ENCODE peak calls at places on chromosomes 11 and 22, in six cellular contexts. W, B, J, R, I and U are unnamed samples.

GRCh38 chr22:45612451-45612901 is 59.2 kb upstream of the ATXN10 start:
- DNase-seq in W (no peak), B (peak; percentile 65), J (no peak), I (no peak), R (no peak), U (no peak)

GRCh38 chr22:48663297-48663696 is 1164.4 kb downstream of the BRD1 start:
- DNase-seq in B (no peak), I (no peak), J (no peak), R (no peak), W (peak; percentile 54), U (no peak)

GRCh38 chr11:55342901-55343300 is at the start of gene OR4A16:
- DNase-seq in J (no peak), I (no peak), W (no peak), B (no peak), R (no peak), U (no peak)

GRCh38 chr22:47174096-47174495 is 411.6 kb downstream of the TBC1D22A start:
- DNase-seq in W (no peak), J (no peak), R (no peak), B (peak; percentile 56), I (no peak), U (no peak)

GRCh38 chr22:38835888-38836301 is 7.9 kb downstream of the NPTXR start:
- DNase-seq in J (no peak), R (no peak), W (no peak), B (no peak), I (no peak), U (no peak)

GRCh38 chr22:44337658-44338004 is 24.9 kb upstream of the SHISAL1 start:
- DNase-seq in I (peak; percentile 47), R (no peak), J (no peak), W (peak; percentile 33), B (no peak), U (peak; percentile 68)

GRCh38 chr22:28231423-28231822 is 312.4 kb upstream of the PITPNB start:
- DNase-seq in I (peak; percentile 56), R (no peak), B (no peak), W (no peak), J (no peak), U (no peak)

GRCh38 chr11:35554491-35555237 is 29.2 kb upstream of the PAMR1 start:
- DNase-seq in R (no peak), I (no peak), B (no peak), J (no peak), W (peak; percentile 8), U (no peak)

GRCh38 chr11:77401486-77402217 is 72.2 kb downstream of the PAK1 start:
- DNase-seq in W (no peak), B (no peak), I (no peak), R (no peak), J (peak; percentile 79), U (no peak)

GRCh38 chr11:7575841-7576451 is 62.1 kb downstream of the PPFIBP2 start:
- DNase-seq in B (no peak), J (no peak), W (peak; percentile 56), R (peak; percentile 68), I (no peak), U (no peak)

GRCh38 chr11:68036141-68036716 is 2.6 kb upstream of the TCIRG1 start:
- DNase-seq in B (peak; percentile 87), I (no peak), J (no peak), R (no peak), W (no peak), U (no peak)

GRCh38 chr11:86923993-86924766 is 31.0 kb downstream of the FZD4 start:
- DNase-seq in I (peak; percentile 49), W (no peak), R (no peak), J (no peak), B (no peak), U (no peak)

GRCh38 chr11:34262601-34263081 is 95.2 kb downstream of the ABTB2 start:
- DNase-seq in B (no peak), R (no peak), J (no peak), W (no peak), I (no peak), U (no peak)

GRCh38 chr11:128701936-128702335 is 8.1 kb downstream of the FLI1 start:
- DNase-seq in W (no peak), I (no peak), B (no peak), R (no peak), J (no peak), U (no peak)

GRCh38 chr11:83007909-83008580 is 63.7 kb downstream of the RAB30 start:
- DNase-seq in R (no peak), I (peak; percentile 59), W (no peak), B (peak; percentile 67), J (no peak), U (peak; percentile 12)

GRCh38 chr22:50459016-50459415 is 15.8 kb downstream of the SBF1 start:
- DNase-seq in R (no peak), I (no peak), B (no peak), J (no peak), W (no peak), U (no peak)

GRCh38 chr11:5291207-5291838 is 10.4 kb downstream of the OR51B4 start:
- DNase-seq in J (no peak), W (peak; percentile 73), B (no peak), I (peak; percentile 23), R (no peak), U (no peak)

GRCh38 chr11:118202599-118203422 is 22.0 kb downstream of the JAML start:
- DNase-seq in B (no peak), W (no peak), I (no peak), J (no peak), R (peak; percentile 80), U (no peak)

GRCh38 chr11:132519226-132519860 is 1013.0 kb downstream of the OPCML start:
- DNase-seq in I (no peak), B (no peak), J (no peak), R (no peak), W (no peak), U (no peak)

GRCh38 chr11:113202431-113202830 is 112.0 kb upstream of the TTC12 start:
- DNase-seq in W (peak; percentile 52), J (no peak), R (no peak), B (no peak), I (no peak), U (no peak)

GRCh38 chr11:119114351-119114750 is 7.0 kb upstream of the HINFP start:
- DNase-seq in J (no peak), W (no peak), R (no peak), I (no peak), B (no peak), U (no peak)

GRCh38 chr11:59204736-59205135 is 8.0 kb downstream of the MPEG1 start:
- DNase-seq in B (no peak), R (no peak), I (no peak), W (no peak), J (no peak), U (no peak)

GRCh38 chr11:58068640-58069039 is 37.9 kb downstream of the OR6Q1 start:
- DNase-seq in R (no peak), B (no peak), I (no peak), W (no peak), J (no peak), U (no peak)

GRCh38 chr11:114058026-114058706 is 1.3 kb upstream of the ZBTB16 start:
- DNase-seq in I (peak; percentile 57), J (no peak), B (peak; percentile 82), R (no peak), W (no peak), U (no peak)

GRCh38 chr11:79480864-79481263 is 40.0 kb upstream of the TENM4 start:
- DNase-seq in W (no peak), B (no peak), R (no peak), I (no peak), J (no peak), U (no peak)

GRCh38 chr22:31707519-31707918 is 42.4 kb downstream of the PRR14L start:
- DNase-seq in I (no peak), R (no peak), J (no peak), W (no peak), B (no peak), U (no peak)

GRCh38 chr11:62708423-62709261 is 1.2 kb downstream of the GNG3 start:
- DNase-seq in I (no peak), W (no peak), B (peak; percentile 74), J (peak; percentile 71), R (peak; percentile 64), U (no peak)

GRCh38 chr11:47980907-47981621 is 705 bp downstream of the PTPRJ start:
- DNase-seq in W (peak; percentile 34), R (peak; percentile 76), J (no peak), B (peak; percentile 82), I (peak; percentile 77), U (no peak)

GRCh38 chr11:64489831-64490441 is 101.1 kb upstream of the SLC22A12 start:
- DNase-seq in I (peak; percentile 59), W (peak; percentile 59), B (peak; percentile 74), J (peak; percentile 78), R (peak; percentile 70), U (no peak)

GRCh38 chr11:64227405-64227956 is 1.4 kb downstream of the NUDT22 start:
- DNase-seq in B (no peak), I (no peak), W (no peak), J (no peak), R (no peak), U (no peak)

GRCh38 chr22:45863981-45864751 is 112.8 kb downstream of the WNT7B start:
- DNase-seq in W (peak; percentile 62), B (peak; percentile 87), R (peak; percentile 91), I (peak; percentile 60), J (peak; percentile 71), U (no peak)

GRCh38 chr11:16612234-16612571 is 126.2 kb upstream of the C11orf58 start:
- DNase-seq in I (no peak), J (no peak), B (no peak), W (no peak), R (no peak), U (no peak)

GRCh38 chr11:86067230-86068137 is 1.4 kb downstream of the PICALM start:
- DNase-seq in R (no peak), J (no peak), W (no peak), B (no peak), I (peak; percentile 12), U (no peak)

GRCh38 chr11:45083544-45084087 is 62.8 kb upstream of the PRDM11 start:
- DNase-seq in B (no peak), W (peak; percentile 33), R (no peak), J (no peak), I (peak; percentile 29), U (no peak)

GRCh38 chr11:86761978-86762377 is 38.4 kb upstream of the PRSS23 start:
- DNase-seq in I (no peak), W (no peak), B (no peak), J (no peak), R (no peak), U (no peak)

GRCh38 chr22:44597616-44598015 is 99.6 kb upstream of the RTL6 start:
- DNase-seq in R (no peak), W (no peak), B (no peak), J (peak; percentile 91), I (no peak), U (no peak)

GRCh38 chr11:124199702-124200101 is 16.6 kb downstream of the OR10D3 start:
- DNase-seq in R (no peak), J (no peak), B (no peak), I (no peak), W (peak; percentile 25), U (no peak)